ENCODE peak calls at places on chromosomes 13 and 19, in five cellular contexts. C, G, H, T and U are unnamed samples.

GRCh38 chr19:44071824-44072542 is at the start of gene ZNF284:
- ATAC-seq in G (peak), C (peak), T (peak), H (peak), U (peak)

GRCh38 chr13:90461398-90461797 is 886.1 kb upstream of the MIR17HG start:
- ATAC-seq in T (no peak), H (no peak), G (no peak), C (no peak), U (no peak)

GRCh38 chr13:30042891-30043630 is 192.6 kb upstream of the UBL3 start:
- ATAC-seq in C (no peak), G (no peak), H (no peak), T (no peak), U (no peak)

GRCh38 chr19:54525636-54526035 is 23.0 kb downstream of the LAIR2 start:
- ATAC-seq in C (no peak), T (no peak), H (no peak), G (no peak), U (no peak)

GRCh38 chr13:54305377-54305776 is 1276.8 kb downstream of the OLFM4 start:
- ATAC-seq in G (no peak), C (no peak), H (no peak), T (no peak), U (no peak)

GRCh38 chr13:73941752-73942151 is 192.5 kb downstream of the KLF12 start:
- ATAC-seq in T (no peak), H (no peak), G (no peak), C (no peak), U (no peak)

GRCh38 chr13:49517461-49517860 is 21.7 kb downstream of the PHF11 start:
- ATAC-seq in G (no peak), T (no peak), H (no peak), C (no peak), U (no peak)

GRCh38 chr13:19075418-19075817 is 106.2 kb downstream of the TUBA3C start:
- ATAC-seq in C (no peak), T (no peak), H (no peak), G (no peak), U (no peak)

GRCh38 chr13:37753776-37754175 is 115.8 kb downstream of the TRPC4 start:
- ATAC-seq in H (no peak), T (no peak), G (no peak), C (no peak), U (no peak)

GRCh38 chr13:52767949-52768516 is 28.4 kb upstream of the CNMD start:
- ATAC-seq in G (no peak), C (no peak), T (no peak), H (no peak), U (no peak)

GRCh38 chr19:44603201-44603945 is 10.0 kb upstream of the IGSF23 start:
- ATAC-seq in C (no peak), H (peak), G (peak), T (peak), U (peak)

GRCh38 chr13:71695662-71696061 is 171.3 kb downstream of the DACH1 start:
- ATAC-seq in C (no peak), H (no peak), G (no peak), T (no peak), U (no peak)

GRCh38 chr13:51532736-51533197 is 51.5 kb upstream of the WDFY2 start:
- ATAC-seq in T (no peak), G (no peak), H (no peak), C (no peak), U (no peak)

GRCh38 chr13:33742321-33742720 is 75.6 kb upstream of the RFC3 start:
- ATAC-seq in T (no peak), C (no peak), G (no peak), H (no peak), U (no peak)

GRCh38 chr13:42364613-42365000 is 92.7 kb downstream of the AKAP11 start:
- ATAC-seq in C (no peak), T (no peak), G (peak), H (no peak), U (no peak)

GRCh38 chr19:41895745-41896580 is 13.0 kb downstream of the ARHGEF1 start:
- ATAC-seq in G (peak), H (no peak), T (no peak), C (no peak), U (peak)

GRCh38 chr19:49362926-49363264 is 679 bp upstream of the TEAD2 start:
- ATAC-seq in G (no peak), H (no peak), C (no peak), T (peak), U (no peak)

GRCh38 chr19:49570997-49571676 is 9.2 kb downstream of the NOSIP start:
- ATAC-seq in T (peak), C (no peak), H (no peak), G (no peak), U (no peak)

GRCh38 chr13:46170687-46171086 is 11.3 kb downstream of the LCP1 start:
- ATAC-seq in H (no peak), C (no peak), T (no peak), G (no peak), U (peak)

GRCh38 chr13:95950103-95950502 is 103.1 kb downstream of the UGGT2 start:
- ATAC-seq in T (no peak), H (no peak), G (no peak), C (no peak), U (no peak)

GRCh38 chr13:113771709-113772331 is 12.8 kb downstream of the TMEM255B start:
- ATAC-seq in T (no peak), C (no peak), H (no peak), G (peak), U (no peak)

GRCh38 chr19:51726049-51726448 is 2.3 kb upstream of the HAS1 start:
- ATAC-seq in H (peak), T (peak), G (peak), C (peak), U (peak)

GRCh38 chr19:35748106-35749020 is at the start of gene LIN37:
- ATAC-seq in C (peak), H (peak), T (peak), G (peak), U (peak)
- TF ChIP-seq CTCF in C (no peak), H (no peak), T (peak), G (no peak), U (no peak)

GRCh38 chr13:35826626-35827254 is 304.4 kb downstream of the DCLK1 start:
- ATAC-seq in H (no peak), C (no peak), T (no peak), G (no peak), U (no peak)
- TF ChIP-seq CTCF in H (no peak), C (no peak), T (no peak), G (peak), U (no peak)

DNA sequence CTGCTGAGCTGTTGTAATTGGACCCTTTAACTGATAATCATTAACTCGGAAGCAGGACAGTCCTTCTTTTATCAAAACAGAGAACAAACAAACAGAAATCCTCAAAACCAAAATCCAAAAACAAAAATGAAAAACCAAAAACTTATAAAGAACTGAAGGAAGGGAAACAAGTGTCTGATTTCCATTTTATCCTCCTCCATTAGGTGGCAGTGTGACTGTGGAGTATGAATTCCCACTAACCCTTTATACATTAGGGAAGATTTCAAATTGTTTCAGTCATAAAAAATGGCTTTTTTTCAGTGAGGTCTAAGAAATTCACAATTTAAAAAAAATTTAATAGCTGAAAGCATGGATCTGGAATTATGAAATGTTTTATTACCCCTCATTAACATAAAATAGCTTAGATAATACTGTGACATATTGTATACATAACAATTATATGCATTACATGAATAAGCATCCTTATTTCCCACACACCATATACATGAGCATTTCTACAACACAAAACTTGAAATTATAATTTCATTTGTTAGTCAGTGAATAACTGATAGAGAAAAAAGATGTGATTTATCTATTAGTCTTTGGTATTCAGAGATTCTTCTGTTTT is 1074.3 kb upstream of the PCDH9 start:
- ATAC-seq in T (peak), C (no peak), G (peak), H (no peak), U (no peak)
- TF ChIP-seq CTCF in T (no peak), C (no peak), G (peak), H (no peak), U (peak)

GRCh38 chr19:23822735-23823134 is 64.0 kb upstream of the ZNF681 start:
- ATAC-seq in H (no peak), G (no peak), T (no peak), C (no peak), U (no peak)

GRCh38 chr19:23817519-23817918 is 58.8 kb upstream of the ZNF681 start:
- ATAC-seq in H (no peak), T (peak), C (no peak), G (no peak), U (no peak)
- TF ChIP-seq CTCF in H (peak), T (peak), C (no peak), G (peak), U (peak)

DNA sequence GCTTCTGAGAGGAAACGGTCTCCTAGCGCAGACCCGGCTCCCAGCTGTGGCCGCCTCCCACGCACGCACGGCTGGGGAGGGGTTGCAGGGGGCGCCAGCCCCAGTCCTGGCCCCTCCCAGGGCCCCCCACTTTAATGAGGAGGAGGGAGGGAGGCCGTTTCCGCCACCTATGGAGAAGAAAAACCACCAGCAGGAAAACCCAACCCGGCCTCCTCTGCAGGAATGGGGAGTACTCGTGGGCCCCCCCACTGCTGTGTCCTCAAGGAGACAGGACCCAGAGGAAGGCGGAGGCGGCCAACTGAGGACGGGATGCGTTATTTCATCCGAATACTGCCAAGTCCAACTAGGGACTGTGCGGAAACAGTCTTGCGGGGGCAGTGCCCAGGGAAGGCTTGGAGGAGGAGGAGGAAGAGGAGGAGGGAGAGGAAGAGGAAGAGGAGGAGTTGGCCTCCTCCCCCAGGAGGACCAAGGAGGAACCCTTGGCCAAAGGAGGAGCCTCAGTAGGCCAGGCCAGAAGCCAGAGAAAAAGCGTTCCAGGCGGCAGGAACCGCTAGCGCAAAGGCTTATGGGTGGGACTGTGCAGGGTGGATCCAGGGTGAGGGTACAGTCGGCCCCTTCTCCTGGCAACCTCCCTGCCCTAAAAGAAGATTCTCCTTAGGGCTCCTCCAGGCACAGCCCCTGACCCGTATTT is 3.9 kb upstream of the SSBP4 start:
- ATAC-seq in H (no peak), C (peak), G (no peak), T (peak), U (peak)
- TF ChIP-seq CTCF in H (no peak), C (no peak), G (no peak), T (no peak), U (no peak)

DNA sequence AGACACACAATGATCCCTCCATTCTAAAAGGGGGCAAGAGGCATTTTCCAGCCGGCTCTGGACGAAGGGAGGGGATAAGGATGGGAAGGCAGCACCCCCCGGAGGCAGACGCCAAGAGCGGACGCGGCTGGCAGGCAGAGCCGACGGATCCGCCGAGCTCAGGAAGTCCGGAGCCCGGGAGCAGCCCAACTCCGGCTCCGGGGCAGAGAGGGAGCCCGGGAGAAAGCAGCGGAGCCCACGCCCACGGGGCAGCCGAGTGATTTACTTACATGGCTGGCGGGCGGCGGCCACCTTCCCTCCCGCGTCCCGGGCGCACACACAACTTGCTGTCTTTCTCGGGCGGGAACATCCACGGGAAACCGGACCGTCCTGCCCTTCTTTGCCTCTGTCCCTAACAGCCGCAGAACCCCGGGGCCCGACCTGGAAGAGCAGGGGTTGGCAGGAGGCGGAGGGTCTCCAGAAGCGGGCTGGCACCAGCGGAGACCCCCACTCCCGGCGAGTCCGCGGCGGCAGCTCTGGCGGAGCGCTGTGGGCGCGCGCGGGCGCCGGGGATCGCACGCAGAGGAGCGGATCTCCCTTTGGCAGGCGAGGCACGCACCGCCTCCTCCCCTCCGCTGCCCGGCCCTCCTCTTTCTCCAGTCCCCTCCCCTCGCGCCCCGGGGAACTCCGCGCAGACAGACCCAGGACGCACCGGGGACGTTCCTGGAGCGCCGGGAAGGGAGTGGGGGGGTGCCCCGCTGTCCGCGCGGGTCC is at the start of gene LHFPL6:
- ATAC-seq in T (peak), G (peak), H (peak), C (peak), U (peak)
- TF ChIP-seq CTCF in T (no peak), G (peak), H (no peak), C (no peak), U (no peak)

GRCh38 chr19:33132425-33132824 is 511 bp downstream of the WDR88 start:
- ATAC-seq in H (no peak), T (no peak), G (no peak), C (no peak), U (no peak)
- TF ChIP-seq CTCF in H (no peak), T (no peak), G (no peak), C (no peak), U (no peak)

GRCh38 chr13:111269508-111269907 is 50.9 kb upstream of the TEX29 start:
- ATAC-seq in T (no peak), G (no peak), H (no peak), C (no peak), U (no peak)

GRCh38 chr13:111270765-111271164 is 49.7 kb upstream of the TEX29 start:
- ATAC-seq in G (no peak), T (no peak), C (no peak), H (no peak), U (no peak)

GRCh38 chr13:111270126-111270525 is 50.3 kb upstream of the TEX29 start:
- ATAC-seq in G (no peak), C (no peak), T (no peak), H (no peak), U (no peak)

GRCh38 chr13:111272117-111272516 is 48.3 kb upstream of the TEX29 start:
- ATAC-seq in G (no peak), H (no peak), C (no peak), T (no peak), U (no peak)

GRCh38 chr13:111271186-111271698 is 49.2 kb upstream of the TEX29 start:
- ATAC-seq in T (no peak), C (no peak), G (no peak), H (no peak), U (no peak)
- TF ChIP-seq CTCF in T (no peak), C (no peak), G (no peak), H (no peak), U (no peak)